ENCODE peak calls at places on chromosomes 5 and 9, in seven cellular contexts. A is stimulated activated naive CD8-positive, alpha-beta T cell treated with anti-CD3 and anti-CD28 coated beads, Interleukin-15, Interleukin-2, amounts not matched to agents 100 U/mL and 50 U/mL, for 24 hours; F is dorsolateral prefrontal cortex; K is SW 1271; X is NCI-H2081 treated with DMSO at 0.1 percent for 48 hours; G is activated CD8-positive, alpha-beta memory T cell treated with anti-CD3 and anti-CD28 coated beads for 48 hours; I is sciatic nerve. D is an unnamed sample.

GRCh38 chr5:163565492-163565891 is 60.1 kb downstream of the MAT2B start:
- DNase-seq in A (no peak), F (no peak), K (no peak), X (no peak), G (no peak), I (no peak), D (no peak)

GRCh38 chr9:97445119-97445701 is 33.3 kb downstream of the TDRD7 start:
- DNase-seq in A (no peak), F (no peak), K (no peak), X (no peak), G (no peak), I (no peak), D (no peak)

GRCh38 chr5:157651623-157652376 is 438 bp downstream of the SOX30 start:
- DNase-seq in A (peak), F (no peak), K (no peak), X (no peak), G (peak), I (peak), D (no peak)

GRCh38 chr5:67998709-67999251 is 216.8 kb upstream of the PIK3R1 start:
- DNase-seq in A (no peak), F (peak), K (peak), X (no peak), G (no peak), I (peak), D (peak)

GRCh38 chr5:39517800-39518199 is 93.0 kb upstream of the DAB2 start:
- DNase-seq in A (no peak), F (no peak), K (peak), X (no peak), G (no peak), I (no peak), D (no peak)

GRCh38 chr9:88651682-88652633 is 117.0 kb downstream of the NXNL2 start:
- DNase-seq in A (no peak), F (peak), K (no peak), X (no peak), G (no peak), I (peak), D (peak)

GRCh38 chr9:80867731-80868130 is 821.6 kb downstream of the TLE1 start:
- DNase-seq in A (no peak), F (no peak), K (no peak), X (no peak), G (no peak), I (no peak), D (no peak)

GRCh38 chr5:151720195-151720594 is 33.5 kb upstream of the SPARC start:
- DNase-seq in A (no peak), F (no peak), K (no peak), X (no peak), G (no peak), I (no peak), D (no peak)

GRCh38 chr5:163475416-163475815 is 15.0 kb downstream of the HMMR start:
- DNase-seq in A (no peak), F (no peak), K (no peak), X (no peak), G (no peak), I (no peak), D (no peak)

GRCh38 chr9:84841915-84842314 is 172.4 kb downstream of the NTRK2 start:
- DNase-seq in A (no peak), F (no peak), K (no peak), X (no peak), G (no peak), I (no peak), D (no peak)

GRCh38 chr9:135547756-135548736 is 2.1 kb downstream of the OBP2A start:
- DNase-seq in A (no peak), F (no peak), K (no peak), X (no peak), G (no peak), I (peak), D (no peak)

GRCh38 chr5:137254695-137255094 is 244.4 kb downstream of the SPOCK1 start:
- DNase-seq in A (no peak), F (peak), K (no peak), X (no peak), G (no peak), I (no peak), D (no peak)

GRCh38 chr9:116115731-116116353 is 37.7 kb upstream of the PAPPA start:
- DNase-seq in A (no peak), F (no peak), K (no peak), X (no peak), G (no peak), I (no peak), D (no peak)

GRCh38 chr5:167950126-167950721 is 341.2 kb upstream of the WWC1 start:
- DNase-seq in A (no peak), F (no peak), K (no peak), X (no peak), G (no peak), I (peak), D (no peak)

GRCh38 chr9:128006360-128007024 is 25.7 kb upstream of the EEIG1 start:
- DNase-seq in A (no peak), F (no peak), K (no peak), X (no peak), G (no peak), I (no peak), D (no peak)

GRCh38 chr9:93094294-93095204 is 1.5 kb upstream of the CARD19 start:
- DNase-seq in A (peak), F (peak), K (no peak), X (no peak), G (no peak), I (peak), D (no peak)

GRCh38 chr9:112012026-112012902 is 115.7 kb downstream of the UGCG start:
- DNase-seq in A (peak), F (peak), K (peak), X (no peak), G (no peak), I (no peak), D (peak)

GRCh38 chr5:149766460-149767277 is 36.6 kb downstream of the PPARGC1B start:
- DNase-seq in A (no peak), F (no peak), K (no peak), X (no peak), G (no peak), I (no peak), D (no peak)

GRCh38 chr9:3507395-3508077 is 18.3 kb downstream of the RFX3 start:
- DNase-seq in A (no peak), F (no peak), K (no peak), X (no peak), G (no peak), I (no peak), D (no peak)

GRCh38 chr9:81318571-81318970 is 370.8 kb downstream of the TLE1 start:
- DNase-seq in A (no peak), F (no peak), K (no peak), X (no peak), G (no peak), I (no peak), D (no peak)

GRCh38 chr5:392431-392988 is 50.5 kb upstream of the EXOC3 start:
- DNase-seq in A (peak), F (no peak), K (no peak), X (no peak), G (peak), I (peak), D (no peak)

GRCh38 chr5:143427122-143427735 is 23.7 kb upstream of the NR3C1 start:
- DNase-seq in A (no peak), F (no peak), K (no peak), X (no peak), G (no peak), I (no peak), D (no peak)

GRCh38 chr9:133492061-133493021 is 13.4 kb upstream of the SLC2A6 start:
- DNase-seq in A (no peak), F (no peak), K (no peak), X (no peak), G (no peak), I (no peak), D (no peak)

GRCh38 chr5:168614661-168615060 is 35.5 kb upstream of the PANK3 start:
- DNase-seq in A (no peak), F (no peak), K (no peak), X (no peak), G (no peak), I (no peak), D (no peak)

GRCh38 chr5:39648539-39649200 is 223.9 kb upstream of the DAB2 start:
- DNase-seq in A (no peak), F (no peak), K (no peak), X (no peak), G (no peak), I (no peak), D (no peak)

GRCh38 chr5:53169933-53170332 is 60.4 kb upstream of the MOCS2 start:
- DNase-seq in A (no peak), F (no peak), K (no peak), X (no peak), G (no peak), I (no peak), D (no peak)

GRCh38 chr9:123445981-123446610 is 90.1 kb downstream of the CRB2 start:
- DNase-seq in A (no peak), F (no peak), K (no peak), X (no peak), G (no peak), I (peak), D (no peak)

GRCh38 chr9:37953775-37954437 is 50.0 kb upstream of the SLC25A51 start:
- DNase-seq in A (peak), F (no peak), K (peak), X (no peak), G (no peak), I (no peak), D (no peak)

GRCh38 chr9:93268551-93269314 is 84.8 kb downstream of the WNK2 start:
- DNase-seq in A (peak), F (no peak), K (no peak), X (peak), G (no peak), I (peak), D (no peak)

GRCh38 chr9:38651400-38652042 is 31.1 kb upstream of the ANKRD18A start:
- DNase-seq in A (no peak), F (no peak), K (no peak), X (no peak), G (no peak), I (no peak), D (no peak)

GRCh38 chr5:74684900-74685851 is at the start of gene HEXB:
- DNase-seq in A (peak), F (peak), K (peak), X (no peak), G (peak), I (peak), D (peak)

GRCh38 chr9:125889524-125890473 is 142.6 kb downstream of the PBX3 start:
- DNase-seq in A (peak), F (peak), K (no peak), X (no peak), G (no peak), I (peak), D (peak)

GRCh38 chr9:14096182-14096922 is 217.6 kb downstream of the NFIB start:
- DNase-seq in A (no peak), F (no peak), K (no peak), X (peak), G (no peak), I (no peak), D (no peak)

GRCh38 chr5:80291776-80292175 is 28.0 kb upstream of the SPZ1 start:
- DNase-seq in A (no peak), F (no peak), K (no peak), X (no peak), G (no peak), I (no peak), D (no peak)

GRCh38 chr5:173663810-173664526 is 47.5 kb upstream of the BOD1 start:
- DNase-seq in A (no peak), F (no peak), K (no peak), X (no peak), G (no peak), I (no peak), D (no peak)

GRCh38 chr5:61280205-61280604 is 51.9 kb upstream of the ZSWIM6 start:
- DNase-seq in A (no peak), F (no peak), K (no peak), X (peak), G (no peak), I (no peak), D (no peak)

GRCh38 chr5:157963244-157963643 is 104.3 kb upstream of the CLINT1 start:
- DNase-seq in A (no peak), F (no peak), K (no peak), X (no peak), G (no peak), I (no peak), D (no peak)

GRCh38 chr9:29564564-29564963 is 1991.3 kb upstream of the C9orf72 start:
- DNase-seq in A (no peak), F (no peak), K (no peak), X (no peak), G (no peak), I (no peak), D (no peak)

D was measured in occipital lobe.